ENCODE peak calls at places on chromosomes 16 and 17, in eight cellular contexts. P is Peyer's patch; S is BE2C; D is BJ; X is adrenal gland; N is tibial artery; B is colonic mucosa; A is CD4-positive, alpha-beta T cell. R is an unnamed sample.

GRCh38 chr16:12002447-12003006 is 26.0 kb downstream of the SNX29 start:
- DNase-seq in P (no peak), S (no peak), D (no peak), X (peak), N (no peak), B (no peak), A (no peak), R (peak)

GRCh38 chr16:53445534-53445933 is 11.3 kb downstream of the RBL2 start:
- DNase-seq in P (no peak), S (no peak), D (no peak), X (no peak), N (no peak), B (no peak), A (no peak), R (no peak)

GRCh38 chr17:2435181-2435741 is 34.4 kb upstream of the MNT start:
- DNase-seq in P (no peak), S (no peak), D (no peak), X (no peak), N (no peak), B (no peak), A (no peak), R (peak)

GRCh38 chr16:10168258-10168657 is 14.0 kb downstream of the GRIN2A start:
- DNase-seq in P (no peak), S (no peak), D (peak), X (no peak), N (no peak), B (no peak), A (no peak), R (no peak)

GRCh38 chr16:28277537-28278388 is 14.6 kb upstream of the SBK1 start:
- DNase-seq in P (peak), S (peak), D (no peak), X (peak), N (peak), B (peak), A (peak), R (peak)

GRCh38 chr16:11768850-11769249 is 26.2 kb upstream of the TXNDC11 start:
- DNase-seq in P (no peak), S (no peak), D (no peak), X (no peak), N (no peak), B (no peak), A (no peak), R (no peak)

GRCh38 chr17:8360751-8361150 is 15.8 kb downstream of the KRABD2 start:
- DNase-seq in P (no peak), S (no peak), D (no peak), X (no peak), N (no peak), B (no peak), A (no peak), R (no peak)

GRCh38 chr17:74532115-74532514 is 840 bp upstream of the CD300LB start:
- DNase-seq in P (peak), S (peak), D (no peak), X (peak), N (peak), B (peak), A (no peak), R (no peak)

GRCh38 chr17:81552244-81553017 is at the start of gene FAAP100:
- DNase-seq in P (peak), S (peak), D (no peak), X (peak), N (peak), B (peak), A (peak), R (peak)

GRCh38 chr17:64278614-64279013 is 15.6 kb upstream of the TEX2 start:
- DNase-seq in P (no peak), S (no peak), D (no peak), X (no peak), N (no peak), B (no peak), A (no peak), R (no peak)

GRCh38 chr17:42675348-42675983 is 1.3 kb downstream of the PLEKHH3 start:
- DNase-seq in P (no peak), S (peak), D (no peak), X (no peak), N (peak), B (no peak), A (no peak), R (no peak)

GRCh38 chr16:88476203-88476602 is 23.1 kb downstream of the ZFPM1 start:
- DNase-seq in P (no peak), S (no peak), D (no peak), X (no peak), N (no peak), B (no peak), A (no peak), R (no peak)

GRCh38 chr16:54590836-54591235 is 304.2 kb upstream of the IRX3 start:
- DNase-seq in P (no peak), S (no peak), D (no peak), X (no peak), N (no peak), B (no peak), A (no peak), R (no peak)

GRCh38 chr17:69523252-69523861 is 108.9 kb downstream of the MAP2K6 start:
- DNase-seq in P (no peak), S (peak), D (no peak), X (peak), N (no peak), B (peak), A (no peak), R (peak)

GRCh38 chr16:3076577-3076976 is 11.1 kb downstream of the IL32 start:
- DNase-seq in P (no peak), S (no peak), D (no peak), X (no peak), N (no peak), B (no peak), A (no peak), R (no peak)

GRCh38 chr17:3982541-3983017 is 18.3 kb upstream of the ATP2A3 start:
- DNase-seq in P (peak), S (no peak), D (no peak), X (no peak), N (no peak), B (no peak), A (no peak), R (no peak)

GRCh38 chr17:57404807-57405485 is 148.6 kb downstream of the MSI2 start:
- DNase-seq in P (no peak), S (no peak), D (no peak), X (no peak), N (no peak), B (no peak), A (no peak), R (no peak)

GRCh38 chr17:57403241-57403640 is 146.9 kb downstream of the MSI2 start:
- DNase-seq in P (no peak), S (no peak), D (no peak), X (no peak), N (no peak), B (no peak), A (no peak), R (no peak)

GRCh38 chr17:57402691-57403090 is 146.4 kb downstream of the MSI2 start:
- DNase-seq in P (no peak), S (no peak), D (no peak), X (no peak), N (no peak), B (no peak), A (no peak), R (no peak)

GRCh38 chr17:57405486-57406072 is 149.3 kb downstream of the MSI2 start:
- DNase-seq in P (no peak), S (no peak), D (no peak), X (no peak), N (no peak), B (no peak), A (no peak), R (no peak)

GRCh38 chr17:57404073-57404472 is 147.8 kb downstream of the MSI2 start:
- DNase-seq in P (no peak), S (no peak), D (no peak), X (no peak), N (no peak), B (peak), A (no peak), R (no peak)
- TF ChIP-seq CTCF in P (no peak), S (peak), D (no peak), X (no peak), N (no peak), B (no peak), A (no peak), R (no peak)

DNA sequence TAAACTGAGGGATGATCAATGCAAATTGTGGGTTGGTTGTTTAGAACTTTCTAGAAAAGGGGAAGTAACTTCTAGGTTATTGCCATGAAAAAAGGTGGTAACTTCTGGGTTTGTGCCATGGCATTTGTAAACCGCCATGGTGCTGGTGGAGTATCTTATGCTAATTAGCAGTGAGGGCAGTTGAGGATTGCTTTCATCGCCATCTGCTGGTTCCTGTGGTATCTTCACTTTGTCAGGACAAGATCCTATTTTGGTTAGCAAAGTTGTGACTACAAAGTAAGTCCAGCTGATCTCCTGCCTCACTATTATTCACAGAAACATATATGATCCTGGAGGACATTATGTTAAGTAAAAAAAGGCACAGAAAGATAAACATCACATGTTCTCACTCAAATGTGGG is 1332.3 kb downstream of the CDH11 start:
- DNase-seq in P (no peak), S (no peak), D (no peak), X (no peak), N (no peak), B (no peak), A (no peak), R (no peak)
- TF ChIP-seq CTCF in P (no peak), S (peak), D (no peak), X (peak), N (no peak), B (no peak), A (no peak), R (no peak)

DNA sequence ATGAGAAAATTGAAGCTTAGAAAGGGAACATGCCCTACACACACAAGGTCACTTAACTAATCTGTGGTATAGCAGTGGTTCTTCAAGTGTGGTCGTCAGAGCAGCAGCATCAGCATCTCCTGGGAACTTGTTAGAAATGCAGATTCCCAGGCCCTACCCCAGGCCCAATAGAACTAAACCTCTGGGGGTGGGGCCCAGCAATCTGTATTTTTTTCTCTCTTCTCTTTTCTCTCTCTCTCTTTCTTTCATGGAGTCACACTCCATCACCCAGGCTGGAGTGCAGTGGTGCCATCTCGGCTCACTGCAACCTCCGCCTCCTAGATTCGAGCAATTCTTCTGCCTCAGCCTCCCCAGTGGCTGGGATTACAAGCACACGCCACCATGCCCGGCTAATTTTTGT is 3.9 kb downstream of the NLE1 start:
- DNase-seq in P (no peak), S (no peak), D (no peak), X (no peak), N (no peak), B (no peak), A (no peak), R (no peak)
- TF ChIP-seq CTCF in P (no peak), S (no peak), D (no peak), X (no peak), N (no peak), B (no peak), A (no peak), R (no peak)

GRCh38 chr16:23434380-23434779 is 18.6 kb downstream of the COG7 start:
- DNase-seq in P (no peak), S (peak), D (no peak), X (no peak), N (no peak), B (peak), A (no peak), R (no peak)

GRCh38 chr16:23433261-23433920 is 19.6 kb downstream of the COG7 start:
- DNase-seq in P (no peak), S (no peak), D (no peak), X (no peak), N (no peak), B (peak), A (no peak), R (no peak)

GRCh38 chr16:23428351-23428750 is 24.6 kb downstream of the COG7 start:
- DNase-seq in P (no peak), S (no peak), D (no peak), X (no peak), N (no peak), B (no peak), A (no peak), R (no peak)

GRCh38 chr16:23435500-23435899 is 17.5 kb downstream of the COG7 start:
- DNase-seq in P (peak), S (peak), D (no peak), X (peak), N (no peak), B (peak), A (peak), R (peak)

DNA sequence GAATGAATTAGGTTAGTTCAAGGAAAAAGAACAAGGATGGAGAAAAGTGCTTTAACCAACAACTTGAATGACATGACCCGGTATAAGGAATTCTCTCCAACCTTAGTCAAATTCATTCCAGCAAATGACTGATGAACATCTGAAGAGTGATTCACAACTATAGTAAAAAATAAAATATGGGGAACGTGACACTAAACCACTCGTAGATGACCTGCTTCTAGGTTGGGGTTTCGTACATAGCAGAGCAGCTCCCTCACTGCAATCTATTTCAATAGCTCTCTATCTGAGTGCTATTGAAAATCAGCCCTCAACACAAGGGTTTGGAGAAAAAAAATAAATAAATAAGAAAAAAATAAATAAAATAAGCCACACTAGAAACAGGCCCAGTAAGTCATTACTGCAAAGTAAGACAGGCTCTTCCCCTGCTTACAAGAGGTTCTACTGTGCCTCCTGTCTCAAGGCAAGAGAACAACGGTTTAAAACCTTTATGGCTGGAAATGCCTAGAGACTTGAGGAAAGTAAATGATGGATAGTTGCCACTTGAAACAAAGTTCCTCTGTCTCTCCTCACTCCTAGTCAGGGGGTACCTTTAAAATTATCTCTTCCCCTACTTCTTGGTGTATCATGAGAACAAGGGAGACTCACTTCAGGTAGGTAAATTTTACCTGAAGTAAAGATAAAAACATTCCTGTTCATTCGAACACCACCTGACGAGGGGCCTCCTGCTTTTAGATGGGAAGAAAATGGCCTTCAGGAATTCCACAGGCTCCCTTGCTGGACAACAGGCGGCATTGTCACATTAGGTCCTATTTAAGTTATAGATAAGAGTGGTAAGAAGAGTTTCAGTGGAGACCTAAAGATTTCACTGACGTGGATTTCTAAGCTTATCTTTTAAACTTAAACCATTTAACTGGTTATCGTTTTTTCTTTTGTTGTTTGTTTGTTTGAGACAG is 20.5 kb downstream of the COG7 start:
- DNase-seq in P (no peak), S (no peak), D (no peak), X (no peak), N (no peak), B (no peak), A (no peak), R (no peak)
- TF ChIP-seq CTCF in P (no peak), S (peak), D (peak), X (peak), N (no peak), B (peak), A (no peak), R (no peak)

GRCh38 chr16:85029981-85030381 is 2.4 kb downstream of the KIAA0513 start:
- DNase-seq in P (no peak), S (no peak), D (no peak), X (peak), N (no peak), B (no peak), A (no peak), R (no peak)

GRCh38 chr16:85027968-85028637 is 508 bp downstream of the KIAA0513 start:
- DNase-seq in P (no peak), S (peak), D (no peak), X (no peak), N (no peak), B (peak), A (peak), R (peak)

GRCh38 chr16:85028638-85029412 is 1.2 kb downstream of the KIAA0513 start:
- DNase-seq in P (peak), S (peak), D (no peak), X (peak), N (peak), B (peak), A (peak), R (peak)

GRCh38 chr16:85027349-85027967 is at the start of gene KIAA0513:
- DNase-seq in P (peak), S (peak), D (peak), X (peak), N (peak), B (peak), A (peak), R (peak)

DNA sequence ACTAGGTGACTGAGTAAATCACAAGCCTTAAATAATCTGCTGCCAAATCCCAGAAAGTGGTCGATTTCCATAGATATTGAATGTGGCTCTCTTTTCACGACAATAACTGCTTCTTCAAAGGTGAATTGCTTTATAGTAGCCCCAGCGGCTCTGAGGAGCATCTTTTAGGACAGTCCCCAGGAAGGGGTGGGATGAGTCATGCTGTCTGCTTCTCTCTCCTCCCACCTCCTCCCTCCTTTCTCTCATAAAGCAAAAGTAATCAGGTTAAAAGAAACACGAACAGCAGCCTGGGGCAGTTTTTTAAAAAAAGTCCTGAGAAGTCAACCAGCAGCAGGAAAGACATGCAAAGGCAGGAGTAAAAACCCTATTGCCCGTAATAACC is 1.8 kb downstream of the KIAA0513 start:
- DNase-seq in P (no peak), S (peak), D (peak), X (peak), N (no peak), B (no peak), A (peak), R (no peak)
- TF ChIP-seq CTCF in P (no peak), S (no peak), D (no peak), X (no peak), N (no peak), B (no peak), A (no peak), R (no peak)

GRCh38 chr16:73023320-73023719 is 24.6 kb downstream of the ZFHX3 start:
- DNase-seq in P (no peak), S (no peak), D (no peak), X (no peak), N (no peak), B (no peak), A (no peak), R (no peak)

GRCh38 chr16:73025506-73026131 is 22.3 kb downstream of the ZFHX3 start:
- DNase-seq in P (no peak), S (peak), D (no peak), X (peak), N (peak), B (no peak), A (no peak), R (no peak)

GRCh38 chr16:73023752-73024570 is 24.0 kb downstream of the ZFHX3 start:
- DNase-seq in P (no peak), S (no peak), D (no peak), X (no peak), N (peak), B (no peak), A (no peak), R (no peak)

GRCh38 chr16:73025111-73025505 is 22.8 kb downstream of the ZFHX3 start:
- DNase-seq in P (no peak), S (no peak), D (no peak), X (peak), N (peak), B (no peak), A (no peak), R (no peak)

DNA sequence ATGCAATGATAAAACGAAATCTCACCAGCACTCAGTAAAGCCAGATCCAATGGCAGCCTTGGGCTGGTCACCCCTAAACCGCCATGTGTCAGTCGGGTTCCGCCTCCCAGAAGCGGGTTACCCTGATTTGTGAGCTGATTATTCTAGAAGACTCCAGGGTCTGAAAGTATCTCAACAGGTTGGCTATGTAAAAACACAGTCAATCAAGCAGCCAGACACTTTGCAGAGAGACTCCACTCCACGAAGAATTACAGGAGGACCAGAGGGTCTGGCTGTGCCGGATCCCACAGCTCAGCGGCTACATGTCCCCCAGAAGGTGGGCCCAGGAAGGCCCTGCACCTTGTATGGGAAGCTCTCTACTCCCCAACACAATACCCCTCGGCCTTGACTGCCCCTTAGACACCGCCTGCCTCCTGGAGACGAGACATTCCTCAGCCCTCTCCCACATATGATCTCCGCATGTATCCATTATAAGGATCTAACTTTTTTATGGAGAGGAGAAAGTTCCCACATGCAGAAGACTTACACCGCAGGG is 23.3 kb downstream of the ZFHX3 start:
- DNase-seq in P (no peak), S (no peak), D (no peak), X (no peak), N (peak), B (no peak), A (no peak), R (no peak)
- TF ChIP-seq CTCF in P (no peak), S (no peak), D (no peak), X (no peak), N (no peak), B (no peak), A (no peak), R (no peak)

GRCh38 chr16:85471469-85472431 is 141.4 kb upstream of the GSE1 start:
- DNase-seq in P (no peak), S (no peak), D (no peak), X (no peak), N (no peak), B (peak), A (no peak), R (no peak)
- TF ChIP-seq CTCF in P (no peak), S (no peak), D (no peak), X (no peak), N (no peak), B (no peak), A (no peak), R (no peak)

GRCh38 chr17:10843806-10844205 is 5.9 kb upstream of the PIRT start:
- DNase-seq in P (peak), S (no peak), D (no peak), X (no peak), N (no peak), B (peak), A (no peak), R (no peak)

GRCh38 chr17:10844667-10845387 is 6.9 kb upstream of the PIRT start:
- DNase-seq in P (peak), S (peak), D (no peak), X (peak), N (peak), B (peak), A (peak), R (peak)

GRCh38 chr17:10842658-10843057 is 4.8 kb upstream of the PIRT start:
- DNase-seq in P (no peak), S (no peak), D (no peak), X (peak), N (no peak), B (no peak), A (no peak), R (no peak)

GRCh38 chr17:10845388-10845751 is 7.5 kb upstream of the PIRT start:
- DNase-seq in P (no peak), S (no peak), D (no peak), X (no peak), N (no peak), B (no peak), A (no peak), R (no peak)
- TF ChIP-seq CTCF in P (no peak), S (no peak), D (no peak), X (peak), N (no peak), B (no peak), A (peak), R (peak)

GRCh38 chr16:30535106-30535776 is 583 bp upstream of the ZNF747 start:
- DNase-seq in P (no peak), S (no peak), D (no peak), X (no peak), N (no peak), B (no peak), A (peak), R (no peak)
- TF ChIP-seq CTCF in P (no peak), S (no peak), D (no peak), X (no peak), N (no peak), B (no peak), A (no peak), R (no peak)